ENCODE peak calls at places on chromosome 17, in four cellular contexts. B is MM.1S, V is GM23338, F is thoracic aorta. N is an unnamed sample.

GRCh38 chr17:79214459-79214858 is 139.8 kb downstream of the ENGASE start:
- DNase-seq in F (no peak), V (no peak), B (no peak), N (no peak)

GRCh38 chr17:70332811-70333210 is 163.5 kb downstream of the KCNJ2 start:
- DNase-seq in B (no peak), F (no peak), V (no peak), N (no peak)

GRCh38 chr17:78797691-78798585 is 15.9 kb upstream of the CYTH1 start:
- DNase-seq in V (no peak), F (no peak), B (no peak), N (no peak)

GRCh38 chr17:1762233-1762905 is 509 bp downstream of the SERPINF1 start:
- DNase-seq in F (no peak), V (peak; percentile 42), B (no peak), N (no peak)

GRCh38 chr17:19538095-19539039 is 4.7 kb downstream of the SLC47A1 start:
- DNase-seq in F (no peak), V (peak; percentile 27), B (peak; percentile 57), N (peak; percentile 64)

GRCh38 chr17:61456688-61457225 is 4.5 kb downstream of the TBX4 start:
- DNase-seq in F (no peak), B (no peak), V (no peak), N (no peak)

GRCh38 chr17:62652251-62653001 is 25.0 kb downstream of the MRC2 start:
- DNase-seq in V (peak; percentile 64), B (peak; percentile 21), F (no peak), N (no peak)

GRCh38 chr17:77679589-77679988 is 278.9 kb upstream of the TNRC6C start:
- DNase-seq in F (no peak), B (no peak), V (no peak), N (no peak)

GRCh38 chr17:61904094-61904710 is 23.6 kb downstream of the INTS2 start:
- DNase-seq in V (no peak), F (no peak), B (peak; percentile 87), N (no peak)

GRCh38 chr17:64780096-64781012 is 118.2 kb upstream of the SMURF2 start:
- DNase-seq in F (no peak), V (peak; percentile 95), B (peak; percentile 65), N (no peak)

GRCh38 chr17:21298983-21299519 is 14.5 kb downstream of the MAP2K3 start:
- DNase-seq in B (no peak), V (no peak), F (no peak), N (no peak)

GRCh38 chr17:45345554-45346254 is 28.9 kb upstream of the MAP3K14 start:
- DNase-seq in B (no peak), V (no peak), F (no peak), N (no peak)

GRCh38 chr17:64638552-64639198 is 23.4 kb downstream of the SMURF2 start:
- DNase-seq in F (no peak), B (no peak), V (no peak), N (no peak)

DNA sequence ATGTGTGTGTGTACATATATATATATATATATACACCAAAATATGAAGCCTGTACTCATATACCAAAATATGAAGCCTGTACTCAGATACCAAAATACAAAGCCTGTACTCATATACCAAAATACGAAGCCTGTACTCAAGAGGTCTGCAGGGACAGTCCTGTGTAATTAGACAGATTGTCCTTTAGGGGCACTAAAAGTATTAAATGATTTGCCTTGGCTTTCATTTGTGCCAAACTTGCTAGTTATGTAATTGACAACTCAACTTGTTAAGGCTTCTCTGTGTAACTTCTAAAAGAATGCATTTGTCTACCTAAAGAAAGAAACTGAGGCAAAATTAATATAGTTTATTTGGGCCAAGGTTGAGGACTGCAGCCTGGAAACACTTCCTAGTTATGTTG is 30.8 kb upstream of the DHX40 start:
- DNase-seq in F (no peak), B (no peak), V (peak; percentile 31), N (no peak)
- TF ChIP-seq CTCF in F (no peak), B (no peak), V (peak; percentile 24), N (no peak)

GRCh38 chr17:81040791-81041337 is 5.9 kb downstream of the BAIAP2 start:
- DNase-seq in V (peak; percentile 82), F (no peak), B (no peak), N (no peak)
- TF ChIP-seq CTCF in V (peak; percentile 63), F (no peak), B (peak; percentile 35), N (peak; percentile 28)

GRCh38 chr17:38701504-38702165 is 3.4 kb upstream of the MLLT6 start:
- DNase-seq in B (peak; percentile 72), F (no peak), V (peak; percentile 38), N (no peak)

GRCh38 chr17:38703742-38704644 is 1.1 kb upstream of the MLLT6 start:
- DNase-seq in V (peak; percentile 99), B (peak; percentile 94), F (no peak), N (peak; percentile 49)

GRCh38 chr17:38704645-38705522 is at the start of gene MLLT6:
- DNase-seq in V (peak; percentile 89), B (peak; percentile 82), F (no peak), N (peak; percentile 78)

GRCh38 chr17:38702900-38703741 is 2.0 kb upstream of the MLLT6 start:
- DNase-seq in F (no peak), V (peak; percentile 40), B (peak; percentile 54), N (no peak)

GRCh38 chr17:38702166-38702899 is 2.7 kb upstream of the MLLT6 start:
- DNase-seq in V (peak; percentile 83), B (peak; percentile 84), F (peak; percentile 44), N (peak; percentile 82)
- TF ChIP-seq CTCF in V (no peak), B (no peak), F (no peak), N (no peak)

GRCh38 chr17:29867643-29868181 is 62.3 kb downstream of the SSH2 start:
- DNase-seq in V (peak; percentile 39), B (no peak), F (no peak), N (no peak)
- TF ChIP-seq CTCF in V (peak; percentile 52), B (peak; percentile 17), F (no peak), N (no peak)

DNA sequence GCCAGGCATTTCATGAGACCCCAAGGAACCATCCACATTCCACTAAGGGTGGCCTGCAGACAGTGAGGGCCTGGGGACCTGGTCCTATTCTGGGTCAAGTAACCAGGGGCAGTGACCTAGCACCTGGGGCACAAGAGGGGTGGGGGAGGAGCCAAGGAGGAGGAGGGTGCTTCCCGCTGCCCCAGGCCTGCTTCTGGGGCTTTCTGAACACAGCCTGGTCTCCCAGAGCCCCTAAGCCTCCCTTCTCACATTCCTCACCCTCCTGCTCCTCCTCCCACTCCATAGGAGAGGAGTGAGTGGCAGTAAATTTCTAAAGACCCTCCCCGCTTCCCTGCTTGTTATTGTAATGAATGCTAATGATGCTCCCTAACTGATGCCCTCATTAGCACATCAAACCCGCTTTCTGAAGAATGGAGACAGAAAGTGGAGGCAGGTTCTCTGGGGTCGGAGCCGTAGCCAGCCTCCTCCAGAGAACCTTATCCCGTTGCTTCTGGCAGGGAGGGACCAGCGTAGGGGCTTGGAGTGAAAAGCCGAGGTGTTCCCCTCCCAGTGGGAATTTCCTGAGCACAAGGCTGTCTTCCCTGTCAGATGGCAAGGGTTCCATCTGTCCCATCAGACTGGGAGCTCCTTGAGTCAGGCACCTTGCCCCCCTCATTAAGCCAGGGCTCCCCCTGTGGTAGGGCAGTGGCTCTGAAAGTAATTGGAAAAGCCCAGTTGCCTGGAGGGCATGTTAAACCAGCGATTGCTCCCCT is 3.7 kb upstream of the SRCIN1 start:
- DNase-seq in B (peak; percentile 3), V (peak; percentile 99), F (no peak), N (no peak)
- TF ChIP-seq CTCF in B (no peak), V (peak; percentile 60), F (no peak), N (no peak)

GRCh38 chr17:39261286-39261685 is 35.5 kb upstream of the STAC2 start:
- DNase-seq in F (no peak), V (peak; percentile 84), B (no peak), N (peak; percentile 32)
- TF ChIP-seq CTCF in F (no peak), V (peak; percentile 84), B (peak; percentile 48), N (peak; percentile 27)

GRCh38 chr17:75722076-75722475 is 817 bp downstream of the ITGB4 start:
- DNase-seq in F (no peak), V (no peak), B (no peak), N (no peak)
- TF ChIP-seq CTCF in F (no peak), V (no peak), B (no peak), N (no peak)

GRCh38 chr17:44203731-44204452 is 4.2 kb upstream of the ATXN7L3 start:
- DNase-seq in F (no peak), V (peak; percentile 89), B (peak; percentile 70), N (peak; percentile 57)
- TF ChIP-seq CTCF in F (peak; percentile 64), V (peak; percentile 90), B (peak; percentile 83), N (peak; percentile 78)

GRCh38 chr17:50148226-50149098 is 2.0 kb downstream of the PPP1R9B start:
- DNase-seq in V (peak; percentile 40), B (peak; percentile 64), F (peak; percentile 54), N (peak; percentile 54)
- TF ChIP-seq CTCF in V (peak; percentile 13), B (no peak), F (no peak), N (no peak)